ENCODE peak calls at places on chromosomes 5 and 9, in six cellular contexts. One of them, this sample, is unnamed.

GRCh38 chr9:127188396-127188795 is 66.0 kb upstream of the ANGPTL2 start:
- DNase-seq in germinal center: no peak
- DNase-seq in endothelial cell: no peak
- DNase-seq in HFFc6: no peak
- DNase-seq in adrenal gland: no peak
- DNase-seq in ecto neural progenitor cell: no peak
- DNase-seq in this sample: no peak

GRCh38 chr5:132101385-132101880 is 27.8 kb downstream of the CSF2 start:
- DNase-seq in germinal center: no peak
- DNase-seq in endothelial cell: no peak
- DNase-seq in HFFc6: no peak
- DNase-seq in adrenal gland: no peak
- DNase-seq in ecto neural progenitor cell: no peak
- DNase-seq in this sample: no peak

GRCh38 chr5:143985832-143986485 is 174.0 kb downstream of the HMHB1 start:
- DNase-seq in germinal center: no peak
- DNase-seq in endothelial cell: no peak
- DNase-seq in HFFc6: peak
- DNase-seq in adrenal gland: no peak
- DNase-seq in ecto neural progenitor cell: no peak
- DNase-seq in this sample: peak

GRCh38 chr9:27407966-27408365 is 111.0 kb upstream of the EQTN start:
- DNase-seq in germinal center: no peak
- DNase-seq in endothelial cell: no peak
- DNase-seq in HFFc6: peak
- DNase-seq in adrenal gland: no peak
- DNase-seq in ecto neural progenitor cell: no peak
- DNase-seq in this sample: peak

GRCh38 chr9:26955222-26955903 is 849 bp upstream of the IFT74 start:
- DNase-seq in germinal center: peak
- DNase-seq in endothelial cell: no peak
- DNase-seq in HFFc6: no peak
- DNase-seq in adrenal gland: peak
- DNase-seq in ecto neural progenitor cell: no peak
- DNase-seq in this sample: peak

GRCh38 chr5:135041145-135041587 is 7.1 kb upstream of the PITX1 start:
- DNase-seq in germinal center: no peak
- DNase-seq in endothelial cell: no peak
- DNase-seq in HFFc6: no peak
- DNase-seq in adrenal gland: no peak
- DNase-seq in ecto neural progenitor cell: no peak
- DNase-seq in this sample: no peak

GRCh38 chr5:84088996-84089395 is 295.7 kb downstream of the EDIL3 start:
- DNase-seq in germinal center: no peak
- DNase-seq in endothelial cell: no peak
- DNase-seq in HFFc6: no peak
- DNase-seq in adrenal gland: peak
- DNase-seq in ecto neural progenitor cell: no peak
- DNase-seq in this sample: peak

GRCh38 chr9:135828656-135829055 is 78.7 kb downstream of the CAMSAP1 start:
- DNase-seq in germinal center: no peak
- DNase-seq in endothelial cell: no peak
- DNase-seq in HFFc6: no peak
- DNase-seq in adrenal gland: no peak
- DNase-seq in ecto neural progenitor cell: no peak
- DNase-seq in this sample: no peak

GRCh38 chr9:133351908-133352634 is 4.1 kb downstream of the RPL7A start:
- DNase-seq in germinal center: peak
- DNase-seq in endothelial cell: peak
- DNase-seq in HFFc6: peak
- DNase-seq in adrenal gland: peak
- DNase-seq in ecto neural progenitor cell: peak
- DNase-seq in this sample: peak

GRCh38 chr5:102617187-102617856 is 118.5 kb upstream of the SLCO6A1 start:
- DNase-seq in germinal center: no peak
- DNase-seq in endothelial cell: no peak
- DNase-seq in HFFc6: no peak
- DNase-seq in adrenal gland: no peak
- DNase-seq in ecto neural progenitor cell: no peak
- DNase-seq in this sample: peak

GRCh38 chr9:127664678-127665507 is 41.9 kb upstream of the CFAP157 start:
- DNase-seq in germinal center: no peak
- DNase-seq in endothelial cell: no peak
- DNase-seq in HFFc6: peak
- DNase-seq in adrenal gland: no peak
- DNase-seq in ecto neural progenitor cell: no peak
- DNase-seq in this sample: peak

GRCh38 chr5:59257488-59258400 is 635.8 kb downstream of the PDE4D start:
- DNase-seq in germinal center: no peak
- DNase-seq in endothelial cell: no peak
- DNase-seq in HFFc6: no peak
- DNase-seq in adrenal gland: no peak
- DNase-seq in ecto neural progenitor cell: no peak
- DNase-seq in this sample: no peak

GRCh38 chr9:105834404-105834803 is 140.1 kb downstream of the TMEM38B start:
- DNase-seq in germinal center: no peak
- DNase-seq in endothelial cell: no peak
- DNase-seq in HFFc6: no peak
- DNase-seq in adrenal gland: no peak
- DNase-seq in ecto neural progenitor cell: no peak
- DNase-seq in this sample: no peak

GRCh38 chr9:133538851-133539250 is 4.3 kb downstream of the ADAMTSL2 start:
- DNase-seq in germinal center: no peak
- DNase-seq in endothelial cell: no peak
- DNase-seq in HFFc6: no peak
- DNase-seq in adrenal gland: no peak
- DNase-seq in ecto neural progenitor cell: no peak
- DNase-seq in this sample: no peak

GRCh38 chr5:171420429-171421231 is 1.2 kb downstream of the FGF18 start:
- DNase-seq in germinal center: peak
- DNase-seq in endothelial cell: no peak
- DNase-seq in HFFc6: peak
- DNase-seq in adrenal gland: peak
- DNase-seq in ecto neural progenitor cell: no peak
- DNase-seq in this sample: peak

GRCh38 chr5:54703091-54703490 is 185.5 kb downstream of the SNX18 start:
- DNase-seq in germinal center: no peak
- DNase-seq in endothelial cell: no peak
- DNase-seq in HFFc6: peak
- DNase-seq in adrenal gland: peak
- DNase-seq in ecto neural progenitor cell: no peak
- DNase-seq in this sample: peak

GRCh38 chr5:83388608-83389007 is 82.9 kb upstream of the VCAN start:
- DNase-seq in germinal center: no peak
- DNase-seq in endothelial cell: no peak
- DNase-seq in HFFc6: no peak
- DNase-seq in adrenal gland: no peak
- DNase-seq in ecto neural progenitor cell: no peak
- DNase-seq in this sample: no peak

GRCh38 chr9:90838761-90839160 is 37.1 kb downstream of the SYK start:
- DNase-seq in germinal center: no peak
- DNase-seq in endothelial cell: no peak
- DNase-seq in HFFc6: no peak
- DNase-seq in adrenal gland: no peak
- DNase-seq in ecto neural progenitor cell: no peak
- DNase-seq in this sample: no peak

GRCh38 chr5:99922386-99922785 is 612.8 kb upstream of the FAM174A start:
- DNase-seq in germinal center: no peak
- DNase-seq in endothelial cell: no peak
- DNase-seq in HFFc6: no peak
- DNase-seq in adrenal gland: no peak
- DNase-seq in ecto neural progenitor cell: no peak
- DNase-seq in this sample: no peak

GRCh38 chr5:129003232-129003631 is 37.9 kb downstream of the SLC27A6 start:
- DNase-seq in germinal center: no peak
- DNase-seq in endothelial cell: no peak
- DNase-seq in HFFc6: no peak
- DNase-seq in adrenal gland: no peak
- DNase-seq in ecto neural progenitor cell: no peak
- DNase-seq in this sample: no peak

GRCh38 chr9:83937861-83938455 is 16.7 kb upstream of the KIF27 start:
- DNase-seq in germinal center: peak
- DNase-seq in endothelial cell: peak
- DNase-seq in HFFc6: peak
- DNase-seq in adrenal gland: peak
- DNase-seq in ecto neural progenitor cell: no peak
- DNase-seq in this sample: peak

GRCh38 chr9:547309-547708 is 294.2 kb upstream of the DMRT1 start:
- DNase-seq in germinal center: no peak
- DNase-seq in endothelial cell: no peak
- DNase-seq in HFFc6: no peak
- DNase-seq in adrenal gland: no peak
- DNase-seq in ecto neural progenitor cell: no peak
- DNase-seq in this sample: no peak

GRCh38 chr9:98410185-98410697 is 154.8 kb upstream of the TBC1D2 start:
- DNase-seq in germinal center: peak
- DNase-seq in endothelial cell: peak
- DNase-seq in HFFc6: peak
- DNase-seq in adrenal gland: peak
- DNase-seq in ecto neural progenitor cell: peak
- DNase-seq in this sample: peak

GRCh38 chr5:127521138-127521770 is 3.8 kb downstream of the PRRC1 start:
- DNase-seq in germinal center: no peak
- DNase-seq in endothelial cell: no peak
- DNase-seq in HFFc6: no peak
- DNase-seq in adrenal gland: no peak
- DNase-seq in ecto neural progenitor cell: no peak
- DNase-seq in this sample: no peak

GRCh38 chr5:58794875-58795274 is 212.0 kb downstream of the RAB3C start:
- DNase-seq in germinal center: no peak
- DNase-seq in endothelial cell: no peak
- DNase-seq in HFFc6: no peak
- DNase-seq in adrenal gland: no peak
- DNase-seq in ecto neural progenitor cell: no peak
- DNase-seq in this sample: no peak

GRCh38 chr5:170596482-170596881 is 92.7 kb downstream of the KCNIP1 start:
- DNase-seq in germinal center: no peak
- DNase-seq in endothelial cell: no peak
- DNase-seq in HFFc6: no peak
- DNase-seq in adrenal gland: no peak
- DNase-seq in ecto neural progenitor cell: no peak
- DNase-seq in this sample: no peak

GRCh38 chr5:151164687-151165392 is 7.3 kb upstream of the ANXA6 start:
- DNase-seq in germinal center: peak
- DNase-seq in endothelial cell: peak
- DNase-seq in HFFc6: peak
- DNase-seq in adrenal gland: peak
- DNase-seq in ecto neural progenitor cell: peak
- DNase-seq in this sample: peak

GRCh38 chr5:39024005-39024404 is 50.2 kb downstream of the RICTOR start:
- DNase-seq in germinal center: no peak
- DNase-seq in endothelial cell: no peak
- DNase-seq in HFFc6: no peak
- DNase-seq in adrenal gland: no peak
- DNase-seq in ecto neural progenitor cell: no peak
- DNase-seq in this sample: no peak

GRCh38 chr5:158375531-158375930 is 516.6 kb upstream of the CLINT1 start:
- DNase-seq in germinal center: no peak
- DNase-seq in endothelial cell: no peak
- DNase-seq in HFFc6: no peak
- DNase-seq in adrenal gland: no peak
- DNase-seq in ecto neural progenitor cell: no peak
- DNase-seq in this sample: no peak

GRCh38 chr9:107488400-107489143 is 997 bp downstream of the KLF4 start:
- DNase-seq in germinal center: no peak
- DNase-seq in endothelial cell: peak
- DNase-seq in HFFc6: no peak
- DNase-seq in adrenal gland: peak
- DNase-seq in ecto neural progenitor cell: peak
- DNase-seq in this sample: peak

GRCh38 chr9:80646211-80646610 is 1043.1 kb downstream of the TLE1 start:
- DNase-seq in germinal center: no peak
- DNase-seq in endothelial cell: no peak
- DNase-seq in HFFc6: no peak
- DNase-seq in adrenal gland: no peak
- DNase-seq in ecto neural progenitor cell: no peak
- DNase-seq in this sample: no peak

This sample was measured in GM03348.